ENCODE peak calls at places on chromosomes 13 and 19, in ten cellular contexts. W, Q, L, V, J, U, A, Z, B and E are unnamed samples. For H3K27me3 and H3K36me3, the result is how much of the 10 kb centered on the place peaks cover.

GRCh38 chr19:2394669-2395292 is 32.6 kb downstream of the TIMM13 start:
- DNase-seq in W (no peak), Q (no peak), L (no peak), V (no peak), J (no peak), U (no peak), A (no peak), Z (no peak), B (no peak), E (no peak)

GRCh38 chr19:4909172-4909896 is at the start of gene UHRF1:
- DNase-seq in W (peak), Q (no peak), L (no peak), V (no peak), J (no peak), U (peak), A (peak), Z (no peak), B (no peak), E (peak)

GRCh38 chr19:54517483-54517882 is 14.9 kb downstream of the LAIR2 start:
- DNase-seq in W (peak), Q (no peak), L (peak), V (peak), J (no peak), U (peak), A (peak), Z (no peak), B (peak), E (peak)

GRCh38 chr13:111508902-111509509 is 188.6 kb downstream of the TEX29 start:
- DNase-seq in W (no peak), Q (no peak), L (no peak), V (no peak), J (no peak), U (no peak), A (no peak), Z (no peak), B (no peak), E (no peak)

GRCh38 chr19:55101261-55101660 is 16.2 kb downstream of the PPP1R12C start:
- DNase-seq in W (no peak), Q (no peak), L (no peak), V (no peak), J (no peak), U (no peak), A (no peak), Z (no peak), B (no peak), E (no peak)

GRCh38 chr13:36293497-36293896 is 4.1 kb downstream of the CCDC169 start:
- DNase-seq in W (no peak), Q (no peak), L (no peak), V (no peak), J (no peak), U (peak), A (no peak), Z (no peak), B (no peak), E (no peak)

GRCh38 chr19:6778386-6778785 is 5.9 kb downstream of the VAV1 start:
- DNase-seq in W (no peak), Q (no peak), L (no peak), V (no peak), J (no peak), U (no peak), A (no peak), Z (no peak), B (no peak), E (no peak)

GRCh38 chr13:21812192-21812626 is 141.3 kb downstream of the FGF9 start:
- DNase-seq in W (peak), Q (no peak), L (no peak), V (no peak), J (no peak), U (no peak), A (peak), Z (no peak), B (no peak), E (no peak)

GRCh38 chr19:48784527-48784926 is 26.3 kb downstream of the BCAT2 start:
- DNase-seq in W (no peak), Q (no peak), L (no peak), V (no peak), J (no peak), U (no peak), A (no peak), Z (no peak), B (no peak), E (no peak)

GRCh38 chr19:34577531-34578101 is 96.1 kb downstream of the WTIP start:
- DNase-seq in W (no peak), Q (no peak), L (no peak), V (no peak), J (no peak), U (peak), A (peak), Z (no peak), B (no peak), E (peak)

GRCh38 chr13:113801289-113801961 is 42.4 kb downstream of the TMEM255B start:
- DNase-seq in W (no peak), Q (no peak), L (no peak), V (no peak), J (peak), U (no peak), A (no peak), Z (no peak), B (no peak), E (peak)

GRCh38 chr19:29596080-29596479 is 10.0 kb upstream of the POP4 start:
- DNase-seq in W (no peak), Q (no peak), L (no peak), V (no peak), J (no peak), U (peak), A (no peak), Z (no peak), B (no peak), E (no peak)

GRCh38 chr13:110617326-110618072 is 2.2 kb downstream of the NAXD start:
- DNase-seq in W (peak), Q (no peak), L (peak), V (no peak), J (peak), U (no peak), A (no peak), Z (peak), B (no peak), E (peak)

GRCh38 chr19:38434549-38435051 is 1.1 kb downstream of the RYR1 start:
- DNase-seq in W (no peak), Q (no peak), L (no peak), V (no peak), J (no peak), U (peak), A (peak), Z (no peak), B (peak), E (peak)

GRCh38 chr19:17075860-17076538 is 422 bp downstream of the MYO9B start:
- DNase-seq in W (no peak), Q (no peak), L (peak), V (peak), J (peak), U (peak), A (peak), Z (peak), B (peak), E (no peak)

GRCh38 chr19:1402411-1403070 is 1.2 kb upstream of the GAMT start:
- DNase-seq in W (no peak), Q (no peak), L (no peak), V (no peak), J (no peak), U (no peak), A (no peak), Z (no peak), B (no peak), E (no peak)

GRCh38 chr19:10408511-10409291 is 5.4 kb upstream of the CDC37 start:
- DNase-seq in W (no peak), Q (no peak), L (no peak), V (peak), J (no peak), U (no peak), A (no peak), Z (no peak), B (no peak), E (peak)

GRCh38 chr19:24065243-24065642 is 21.7 kb upstream of the ZNF254 start:
- DNase-seq in W (no peak), Q (no peak), L (no peak), V (no peak), J (no peak), U (no peak), A (no peak), Z (no peak), B (no peak), E (no peak)

GRCh38 chr13:33524086-33524485 is 238.5 kb upstream of the STARD13 start:
- DNase-seq in W (no peak), Q (no peak), L (peak), V (no peak), J (no peak), U (no peak), A (no peak), Z (no peak), B (no peak), E (no peak)

GRCh38 chr19:18590273-18591272 is 2.0 kb downstream of the REX1BD start:
- DNase-seq in W (no peak), Q (no peak), L (peak), V (no peak), J (peak), U (peak), A (peak), Z (no peak), B (peak), E (peak)

GRCh38 chr13:42039457-42039945 is 8.9 kb upstream of the DGKH start:
- DNase-seq in W (no peak), Q (no peak), L (no peak), V (no peak), J (no peak), U (no peak), A (no peak), Z (peak), B (no peak), E (no peak)

GRCh38 chr19:11324079-11324661 is 15.3 kb downstream of the RAB3D start:
- DNase-seq in W (peak), Q (peak), L (peak), V (peak), J (peak), U (no peak), A (no peak), Z (peak), B (peak), E (no peak)

GRCh38 chr19:19420570-19421301 is 15.3 kb downstream of the GATAD2A start:
- DNase-seq in W (no peak), Q (no peak), L (no peak), V (no peak), J (no peak), U (no peak), A (no peak), Z (no peak), B (no peak), E (no peak)

DNA sequence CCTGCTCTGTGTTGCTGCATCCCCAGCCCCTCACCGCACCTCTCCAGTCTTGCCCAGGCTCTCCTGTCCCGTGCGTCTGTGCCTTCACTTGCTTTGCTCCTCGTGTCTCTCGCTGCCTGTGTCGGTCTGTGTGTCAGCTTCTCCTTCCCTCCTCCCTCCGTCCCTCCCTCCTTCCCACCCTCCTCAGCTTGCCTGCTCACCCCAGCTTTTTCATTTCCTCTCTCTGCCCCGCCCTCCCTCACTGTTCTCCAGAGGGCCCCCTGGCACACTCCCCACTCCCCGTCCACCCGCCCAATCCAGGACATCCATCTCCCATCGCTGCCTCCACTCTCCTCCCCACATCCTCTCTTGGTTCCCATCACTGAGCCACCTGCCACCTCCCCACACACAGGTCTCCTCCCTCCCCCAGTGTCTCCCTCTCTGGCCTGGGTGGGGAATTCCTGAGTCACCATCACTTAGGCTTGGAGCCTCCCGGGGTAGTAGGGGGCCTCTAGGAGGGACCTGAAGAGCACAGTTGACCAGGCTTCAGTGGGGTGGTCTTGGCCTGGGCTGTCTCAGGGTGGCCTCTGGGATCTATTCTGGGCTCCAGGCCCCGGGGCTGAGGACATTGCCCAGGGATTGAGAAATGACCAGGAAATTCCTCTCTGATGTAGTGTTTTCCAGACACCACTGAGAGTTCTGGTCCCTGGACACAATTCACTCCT is at the start of gene PTGIR:
- DNase-seq in W (no peak), Q (peak), L (peak), V (no peak), J (peak), U (peak), A (no peak), Z (peak), B (peak), E (peak)
- H3K4me3 ChIP-seq in W (no peak), Q (peak), L (peak), V (peak), J (no peak), U (no peak), A (no peak), Z (no peak), B (peak), E (no peak)

DNA sequence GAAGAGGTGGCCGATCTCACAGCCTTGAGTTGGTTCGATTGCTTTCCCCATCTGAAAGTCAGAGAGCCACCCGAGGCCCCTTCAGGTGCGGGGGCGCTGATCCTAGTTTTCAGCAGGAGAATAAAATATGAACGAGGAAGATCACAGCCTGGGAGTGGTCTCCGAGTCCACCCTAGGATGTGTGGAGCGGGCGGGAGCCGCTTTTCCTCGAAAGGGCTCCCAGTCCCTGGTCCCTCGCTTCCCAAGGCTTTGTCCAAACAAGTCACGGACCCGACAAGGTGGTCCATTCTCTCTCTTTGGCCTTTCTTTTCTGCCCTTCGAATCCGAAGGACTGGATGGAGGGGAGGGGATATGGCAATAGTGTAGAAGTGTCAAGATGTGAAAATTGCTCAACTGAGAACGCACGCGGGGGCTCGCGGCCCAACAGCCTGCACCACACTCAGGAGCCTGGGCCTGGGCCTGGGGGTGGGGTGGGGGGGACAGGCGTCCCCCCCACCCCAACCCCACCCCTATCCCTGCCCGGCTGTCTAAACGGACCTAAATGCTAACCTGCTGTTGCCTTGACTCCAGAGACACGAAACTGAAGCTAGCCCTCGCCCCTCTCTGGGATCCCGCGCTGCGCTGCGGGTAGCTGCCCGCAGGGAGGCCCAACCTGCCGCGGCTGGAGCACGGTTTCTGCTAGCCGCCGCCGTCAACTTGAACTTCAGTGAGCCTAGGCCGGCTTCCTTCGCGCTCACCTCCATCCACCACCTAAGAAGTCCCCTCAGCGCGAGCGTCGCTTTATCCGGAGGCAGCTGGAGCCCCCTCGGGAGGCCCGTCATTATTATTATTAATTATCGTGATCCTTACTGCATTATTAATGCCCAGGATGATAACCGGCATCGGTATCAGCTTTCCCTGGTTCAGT is 7.1 kb downstream of the ZIC2 start:
- DNase-seq in W (no peak), Q (no peak), L (no peak), V (no peak), J (no peak), U (peak), A (peak), Z (no peak), B (no peak), E (peak)
- H3K27me3 ChIP-seq in W (under half), Q (half or more), L (half or more), V (under half), J (half or more), U (under half), A (half or more), Z (under half), B (under half), E (half or more)

DNA sequence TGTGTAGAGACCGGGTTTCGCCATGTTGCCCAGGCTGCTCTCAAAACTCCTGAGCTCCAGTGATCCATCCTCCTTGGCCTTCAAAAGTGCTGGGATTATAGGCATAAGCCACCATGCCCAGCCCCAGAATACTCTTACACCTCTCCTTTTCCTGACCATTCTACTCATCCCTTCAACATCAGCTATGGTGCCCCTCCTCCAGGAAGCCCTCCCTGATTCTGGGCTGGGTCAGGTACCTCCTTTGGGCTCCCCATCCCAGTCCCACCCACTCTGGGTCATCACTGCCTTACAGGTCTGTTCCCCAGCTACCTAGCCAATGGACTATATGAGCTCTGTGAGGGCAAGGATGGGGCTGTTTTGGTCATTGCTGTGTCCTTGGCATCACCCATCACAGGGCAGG is 9.6 kb downstream of the TGFB1 start:
- DNase-seq in W (no peak), Q (no peak), L (no peak), V (no peak), J (no peak), U (no peak), A (no peak), Z (no peak), B (no peak), E (no peak)
- H3K36me3 ChIP-seq in W (under half), Q (half or more), L (under half), V (under half), J (under half), U (under half), A (under half), Z (under half), B (under half), E (under half)

GRCh38 chr19:47275866-47276461 is 1.3 kb downstream of the INAFM1 start:
- DNase-seq in W (peak), Q (no peak), L (peak), V (no peak), J (peak), U (no peak), A (no peak), Z (peak), B (peak), E (peak)
- H3K4me3 ChIP-seq in W (no peak), Q (peak), L (no peak), V (no peak), J (no peak), U (no peak), A (peak), Z (peak), B (peak), E (no peak)